ENCODE peak calls at places on chromosome 5, in nine cellular contexts. O, T, Z, S, L, W, V, D and M are unnamed samples.

GRCh38 chr5:146565764-146566163 is 49.8 kb upstream of the GPR151 start:
- DNase-seq in Z (peak), L (peak), O (peak), T (peak), V (peak), D (no peak), S (peak), W (peak), M (peak)

GRCh38 chr5:23740029-23740428 is 232.6 kb downstream of the PRDM9 start:
- DNase-seq in T (no peak), S (no peak), V (no peak), L (no peak), O (no peak), D (no peak), W (no peak), Z (no peak), M (no peak)

GRCh38 chr5:143850050-143850713 is 38.2 kb downstream of the HMHB1 start:
- DNase-seq in L (no peak), T (no peak), Z (no peak), W (no peak), S (no peak), V (no peak), D (no peak), O (no peak), M (no peak)

GRCh38 chr5:131523500-131524185 is 111.4 kb downstream of the RAPGEF6 start:
- DNase-seq in W (no peak), T (no peak), D (no peak), Z (no peak), L (no peak), O (no peak), S (no peak), V (no peak), M (no peak)

GRCh38 chr5:62720036-62720441 is 141.4 kb downstream of the LRRC70 start:
- DNase-seq in S (peak), Z (no peak), T (no peak), W (no peak), V (no peak), O (peak), D (no peak), L (no peak), M (no peak)

GRCh38 chr5:174319551-174319950 is 274.0 kb downstream of the NSG2 start:
- DNase-seq in W (no peak), O (no peak), D (no peak), T (no peak), S (no peak), L (no peak), V (no peak), Z (no peak), M (no peak)

GRCh38 chr5:16841416-16841815 is 94.7 kb downstream of the MYO10 start:
- DNase-seq in D (no peak), T (no peak), V (no peak), O (no peak), L (no peak), S (no peak), Z (no peak), W (no peak), M (no peak)

GRCh38 chr5:135544666-135545045 is 8.9 kb upstream of the NEUROG1 start:
- DNase-seq in T (no peak), D (no peak), L (no peak), S (no peak), W (no peak), Z (no peak), V (no peak), O (no peak), M (no peak)

GRCh38 chr5:105903069-105903468 is 1767.7 kb downstream of the EFNA5 start:
- DNase-seq in W (no peak), Z (no peak), T (no peak), D (no peak), S (no peak), L (no peak), V (no peak), O (no peak), M (no peak)

GRCh38 chr5:132261881-132262845 is 4.7 kb downstream of the PDLIM4 start:
- DNase-seq in O (no peak), W (no peak), D (no peak), T (peak), V (no peak), Z (no peak), L (no peak), S (no peak), M (no peak)

GRCh38 chr5:116947691-116948528 is 373.3 kb upstream of the SEMA6A start:
- DNase-seq in D (peak), T (peak), L (peak), S (peak), W (peak), O (peak), Z (peak), V (peak), M (no peak)

GRCh38 chr5:176185133-176185733 is 53.0 kb upstream of the SIMC1 start:
- DNase-seq in Z (no peak), S (no peak), D (no peak), T (no peak), O (no peak), V (no peak), L (no peak), W (no peak), M (no peak)

GRCh38 chr5:34651791-34652190 is 4.3 kb upstream of the RAI14 start:
- DNase-seq in V (no peak), D (no peak), S (no peak), Z (no peak), L (no peak), W (no peak), T (no peak), O (no peak), M (no peak)

GRCh38 chr5:73116506-73116905 is 3.9 kb upstream of the TMEM171 start:
- DNase-seq in Z (no peak), D (no peak), W (no peak), L (no peak), S (no peak), V (no peak), T (no peak), O (no peak), M (no peak)

GRCh38 chr5:42807722-42808447 is 3.8 kb downstream of the SELENOP start:
- DNase-seq in W (no peak), Z (no peak), O (no peak), V (no peak), S (no peak), T (no peak), D (no peak), L (no peak), M (peak)

GRCh38 chr5:73131711-73132428 is 11.5 kb downstream of the TMEM171 start:
- DNase-seq in W (no peak), L (no peak), T (no peak), D (no peak), V (no peak), O (no peak), Z (no peak), S (no peak), M (no peak)

GRCh38 chr5:147450596-147450995 is 59.3 kb downstream of the DPYSL3 start:
- DNase-seq in S (no peak), O (no peak), V (no peak), W (no peak), D (no peak), Z (no peak), L (no peak), T (no peak), M (no peak)

GRCh38 chr5:138926257-138926656 is 51.1 kb upstream of the LRRTM2 start:
- DNase-seq in V (no peak), Z (no peak), W (no peak), L (no peak), T (no peak), S (no peak), D (no peak), O (no peak), M (no peak)

GRCh38 chr5:133299021-133299420 is 247.2 kb downstream of the HSPA4 start:
- DNase-seq in Z (no peak), O (no peak), W (no peak), S (no peak), D (no peak), L (no peak), T (no peak), V (no peak), M (no peak)

GRCh38 chr5:158978061-158978745 is 121.5 kb downstream of the EBF1 start:
- DNase-seq in D (no peak), Z (no peak), O (no peak), V (no peak), W (no peak), T (no peak), S (no peak), L (no peak), M (peak)

GRCh38 chr5:132017316-132017715 is 5.9 kb upstream of the ACSL6 start:
- DNase-seq in T (no peak), Z (no peak), S (no peak), L (no peak), V (no peak), D (no peak), W (no peak), O (no peak), M (no peak)

GRCh38 chr5:133267601-133268000 is 215.8 kb downstream of the HSPA4 start:
- DNase-seq in S (no peak), O (no peak), W (no peak), D (no peak), V (no peak), L (no peak), T (no peak), Z (no peak), M (no peak)

GRCh38 chr5:167945542-167946384 is 345.7 kb upstream of the WWC1 start:
- DNase-seq in Z (peak), D (peak), O (no peak), W (no peak), L (no peak), S (no peak), T (no peak), V (peak), M (peak)

GRCh38 chr5:43840424-43841232 is 237.6 kb downstream of the NNT start:
- DNase-seq in S (no peak), V (no peak), T (no peak), L (no peak), Z (no peak), O (no peak), W (no peak), D (no peak), M (no peak)